ENCODE peak calls at places on chromosomes 11 and 22, in four cellular contexts. Z is amniotic stem cell; R is cerebellar cortex; D is activated T-cell treated with anti-CD3 and anti-CD28 coated beads, Interleukin-2, amount 50 U/mL, for 48 hours. B is an unnamed sample.

GRCh38 chr11:96524475-96524874 is 134.7 kb downstream of the JRKL start:
- DNase-seq in Z (no peak), R (no peak), D (no peak), B (peak)

GRCh38 chr22:37486224-37486845 is at the start of gene MFNG:
- DNase-seq in Z (no peak), R (peak), D (peak), B (no peak)

GRCh38 chr11:80841716-80842115 is 1400.9 kb upstream of the TENM4 start:
- DNase-seq in Z (no peak), R (no peak), D (no peak), B (peak)

GRCh38 chr22:31637938-31638618 is 23.9 kb downstream of the PISD start:
- DNase-seq in Z (no peak), R (no peak), D (no peak), B (peak)

GRCh38 chr22:20026996-20027601 is 6.2 kb downstream of the TANGO2 start:
- DNase-seq in Z (no peak), R (no peak), D (no peak), B (no peak)

GRCh38 chr11:66366844-66367477 is 4.6 kb downstream of the SLC29A2 start:
- DNase-seq in Z (no peak), R (no peak), D (no peak), B (no peak)

GRCh38 chr11:120554771-120555432 is 43.4 kb downstream of the GRIK4 start:
- DNase-seq in Z (no peak), R (no peak), D (no peak), B (peak)

GRCh38 chr11:130042093-130042591 is 27.6 kb upstream of the APLP2 start:
- DNase-seq in Z (peak), R (no peak), D (no peak), B (peak)

GRCh38 chr11:122843281-122844150 is 5.2 kb downstream of the CRTAM start:
- DNase-seq in Z (no peak), R (no peak), D (peak), B (no peak)

GRCh38 chr22:45709004-45709739 is 37.5 kb downstream of the ATXN10 start:
- DNase-seq in Z (peak), R (no peak), D (no peak), B (peak)

GRCh38 chr11:128745296-128746183 is 51.7 kb downstream of the FLI1 start:
- DNase-seq in Z (no peak), R (no peak), D (no peak), B (peak)

GRCh38 chr22:40033586-40034380 is 39.0 kb downstream of the FAM83F start:
- DNase-seq in Z (no peak), R (no peak), D (no peak), B (no peak)

GRCh38 chr11:96337541-96338530 is 5.2 kb downstream of the MAML2 start:
- DNase-seq in Z (no peak), R (peak), D (peak), B (peak)

GRCh38 chr11:34750692-34751405 is 130.0 kb downstream of the EHF start:
- DNase-seq in Z (no peak), R (no peak), D (no peak), B (no peak)

GRCh38 chr11:70545626-70545945 is 147.3 kb downstream of the CTTN start:
- DNase-seq in Z (no peak), R (no peak), D (no peak), B (no peak)

GRCh38 chr11:66743271-66743968 is 14.4 kb upstream of the SPTBN2 start:
- DNase-seq in Z (no peak), R (peak), D (no peak), B (no peak)

GRCh38 chr11:102500829-102501228 is 29.7 kb downstream of the MMP7 start:
- DNase-seq in Z (no peak), R (no peak), D (no peak), B (no peak)

GRCh38 chr11:45755281-45755859 is 49.6 kb upstream of the SLC35C1 start:
- DNase-seq in Z (no peak), R (no peak), D (no peak), B (no peak)

B was measured in cardiac fibroblast.